ENCODE peak calls at places on chromosome 3, in five cellular contexts. B is HCT116, S is left ventricle myocardium inferior, Y is foreskin keratinocyte, C is adrenal gland. Z is an unnamed sample. For H3K4me1, the result is how much of the 10 kb centered on the place peaks cover.

GRCh38 chr3:45623846-45624245 is 29.3 kb downstream of the LIMD1 start:
- DNase-seq in Y (no peak), B (no peak), C (no peak), S (no peak), Z (peak)

GRCh38 chr3:62554264-62554799 is 181.0 kb upstream of the FEZF2 start:
- DNase-seq in C (no peak), B (peak), S (no peak), Y (no peak), Z (no peak)

GRCh38 chr3:43268636-43269035 is 17.7 kb upstream of the SNRK start:
- DNase-seq in S (no peak), C (no peak), Y (peak), B (no peak), Z (no peak)

GRCh38 chr3:42996633-42997075 is 17.5 kb downstream of the GASK1A start:
- DNase-seq in B (no peak), S (no peak), C (peak), Y (no peak), Z (no peak)

GRCh38 chr3:172103724-172104123 is 64.3 kb downstream of the FNDC3B start:
- DNase-seq in S (no peak), B (no peak), Y (peak), C (no peak), Z (no peak)

GRCh38 chr3:79140718-79141117 is 627.1 kb downstream of the ROBO1 start:
- DNase-seq in C (no peak), S (no peak), Y (peak), B (no peak), Z (no peak)

GRCh38 chr3:172378439-172378838 is 69.8 kb downstream of the GHSR start:
- DNase-seq in B (no peak), S (no peak), C (no peak), Y (no peak), Z (no peak)

GRCh38 chr3:187739561-187740445 is 5.5 kb downstream of the BCL6 start:
- DNase-seq in Y (peak), S (peak), B (peak), C (peak), Z (peak)

GRCh38 chr3:120274739-120275167 is 10.3 kb downstream of the GPR156 start:
- DNase-seq in C (peak), Y (no peak), B (no peak), S (peak), Z (no peak)

GRCh38 chr3:2861120-2861519 is 249.1 kb downstream of the IL5RA start:
- DNase-seq in Y (no peak), B (no peak), C (no peak), S (no peak), Z (no peak)

GRCh38 chr3:99542771-99543518 is 95.4 kb upstream of the COL8A1 start:
- DNase-seq in B (no peak), C (no peak), Y (peak), S (no peak), Z (no peak)

GRCh38 chr3:52401551-52401950 is 43.4 kb downstream of the SEMA3G start:
- DNase-seq in C (no peak), Y (no peak), S (peak), B (no peak), Z (peak)

GRCh38 chr3:134334231-134334900 is 39.9 kb downstream of the AMOTL2 start:
- DNase-seq in S (no peak), C (no peak), B (no peak), Y (no peak), Z (peak)

GRCh38 chr3:112512320-112512719 is 13.0 kb upstream of the BTLA start:
- DNase-seq in Y (no peak), C (no peak), B (no peak), S (no peak), Z (no peak)

GRCh38 chr3:56691165-56692000 is 8.3 kb upstream of the TASOR start:
- DNase-seq in Y (peak), S (no peak), C (no peak), B (peak), Z (no peak)

GRCh38 chr3:37564518-37564917 is 297.2 kb upstream of the CTDSPL start:
- DNase-seq in S (no peak), C (no peak), B (no peak), Y (no peak), Z (no peak)

GRCh38 chr3:174776123-174776522 is 83.0 kb upstream of the NAALADL2 start:
- DNase-seq in C (no peak), B (no peak), Y (peak), S (no peak), Z (no peak)

GRCh38 chr3:55167586-55168317 is 239.9 kb upstream of the LRTM1 start:
- DNase-seq in Y (peak), C (no peak), B (no peak), S (no peak), Z (no peak)

GRCh38 chr3:72288955-72289707 is 504.2 kb upstream of the PROK2 start:
- DNase-seq in B (no peak), Y (peak), C (no peak), S (no peak), Z (peak)

GRCh38 chr3:129441215-129441614 is 1.2 kb downstream of the IFT122 start:
- DNase-seq in B (no peak), S (no peak), C (no peak), Y (no peak), Z (no peak)

GRCh38 chr3:23807161-23808015 is 1.6 kb downstream of the UBE2E1 start:
- DNase-seq in B (no peak), Y (no peak), S (no peak), C (peak), Z (no peak)

GRCh38 chr3:196360586-196360985 is 22.4 kb upstream of the TM4SF19 start:
- DNase-seq in B (no peak), Y (no peak), S (no peak), C (peak), Z (no peak)

DNA sequence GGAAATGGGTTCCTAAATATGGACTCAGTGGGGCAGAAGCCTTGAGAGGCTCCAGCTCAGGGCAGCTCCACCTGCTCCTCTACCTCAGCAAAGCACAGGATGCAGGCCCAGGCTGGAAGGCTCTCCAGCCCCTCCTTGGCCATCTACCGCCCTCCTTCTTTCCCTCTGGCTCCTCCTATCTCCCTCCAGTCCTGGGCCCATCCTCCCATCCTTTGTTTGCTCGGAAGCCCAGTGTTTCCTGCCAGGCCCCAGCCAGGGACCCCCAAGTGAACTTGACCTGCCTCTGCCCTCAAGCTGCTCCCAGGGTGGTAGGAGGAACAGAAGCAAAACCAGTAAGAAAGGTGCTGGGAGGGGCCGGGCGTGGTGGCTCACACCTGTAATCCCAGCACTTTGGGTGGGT is 20.1 kb downstream of the MAPKAPK3 start:
- DNase-seq in S (no peak), Y (no peak), B (no peak), C (no peak), Z (no peak)
- H3K4me1 ChIP-seq in S (half or more), Y (under half), B (under half), C (under half), Z (under half)

GRCh38 chr3:168582503-168582902 is 486.8 kb upstream of the GOLIM4 start:
- DNase-seq in S (no peak), B (no peak), C (no peak), Y (no peak), Z (no peak)
- H3K4me1 ChIP-seq in S (under half), B (under half), C (under half), Y (under half), Z (under half)

GRCh38 chr3:141234283-141234682 is 2.7 kb downstream of the PXYLP1 start:
- DNase-seq in Y (no peak), C (no peak), B (no peak), S (no peak), Z (no peak)

GRCh38 chr3:141233457-141234161 is 2.0 kb downstream of the PXYLP1 start:
- DNase-seq in S (no peak), C (no peak), Y (no peak), B (no peak), Z (no peak)

GRCh38 chr3:141237701-141238521 is 6.3 kb downstream of the PXYLP1 start:
- DNase-seq in C (peak), Y (no peak), B (no peak), S (peak), Z (no peak)

GRCh38 chr3:141236351-141236750 is 4.7 kb downstream of the PXYLP1 start:
- DNase-seq in S (no peak), C (no peak), Y (no peak), B (no peak), Z (no peak)

DNA sequence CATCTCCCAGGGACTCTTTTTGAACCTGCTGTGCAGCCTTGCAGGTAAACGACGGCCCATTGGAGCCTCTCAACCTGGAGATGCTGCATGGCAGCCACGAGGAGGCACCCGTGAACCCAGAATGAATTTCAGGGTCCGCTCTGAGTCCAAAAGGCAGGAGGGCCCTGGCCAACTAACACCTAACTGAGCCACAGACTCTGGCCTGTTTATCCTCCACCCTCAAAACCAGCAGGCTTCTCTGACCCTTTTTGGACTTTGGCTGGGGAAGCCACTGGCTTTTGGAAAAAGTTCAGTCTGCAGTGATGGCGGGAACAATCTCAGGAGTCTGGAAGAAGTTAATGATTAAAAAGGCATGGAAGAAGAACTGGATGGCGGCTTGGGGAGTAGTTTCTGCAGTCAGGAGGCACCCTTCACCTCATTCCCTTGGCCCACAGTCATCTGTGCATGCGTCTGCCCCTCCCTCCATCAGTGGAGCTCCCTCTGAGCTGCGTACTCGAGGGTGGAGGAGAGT is 4.1 kb downstream of the PXYLP1 start:
- DNase-seq in B (no peak), S (no peak), C (no peak), Y (no peak), Z (no peak)
- H3K4me1 ChIP-seq in B (under half), S (half or more), C (under half), Y (under half), Z (under half)

GRCh38 chr3:14416453-14416852 is 14.0 kb downstream of the SLC6A6 start:
- DNase-seq in Y (no peak), B (no peak), C (no peak), S (no peak), Z (no peak)

GRCh38 chr3:14415501-14415900 is 13.1 kb downstream of the SLC6A6 start:
- DNase-seq in Y (peak), S (no peak), B (no peak), C (peak), Z (no peak)

GRCh38 chr3:14418670-14419250 is 16.4 kb downstream of the SLC6A6 start:
- DNase-seq in B (no peak), Y (no peak), C (peak), S (no peak), Z (no peak)

GRCh38 chr3:14414841-14415464 is 12.5 kb downstream of the SLC6A6 start:
- DNase-seq in B (no peak), C (no peak), Y (no peak), S (no peak), Z (no peak)

GRCh38 chr3:14418259-14418658 is 15.9 kb downstream of the SLC6A6 start:
- DNase-seq in Y (no peak), C (peak), S (no peak), B (no peak), Z (no peak)
- H3K4me1 ChIP-seq in Y (under half), C (half or more), S (under half), B (under half), Z (under half)